ENCODE peak calls at places on chromosomes 4 and X, in seven cellular contexts. One of them, this sample, is unnamed.

GRCh38 chrX:2928127-2928582 is 984 bp downstream of the ARSD start:
- DNase-seq in right cardiac atrium: peak
- DNase-seq in psoas muscle: peak
- DNase-seq in HEK293T: no peak
- DNase-seq in activated naive CD8-positive, alpha-beta T cell treated with anti-CD3 and anti-CD28 coated beads, Interleukin-2, amount 50 U/mL, for 24 hours: peak
- DNase-seq in stomach: peak
- DNase-seq in EH: no peak
- DNase-seq in this sample: peak

GRCh38 chrX:27251369-27251768 is 211.8 kb downstream of the PPP4R3C start:
- DNase-seq in EH: no peak
- DNase-seq in HEK293T: no peak
- DNase-seq in right cardiac atrium: no peak
- DNase-seq in stomach: no peak
- DNase-seq in psoas muscle: no peak
- DNase-seq in activated naive CD8-positive, alpha-beta T cell treated with anti-CD3 and anti-CD28 coated beads, Interleukin-2, amount 50 U/mL, for 24 hours: no peak
- DNase-seq in this sample: no peak

GRCh38 chr4:187158003-187158402 is 434.3 kb upstream of the FAT1 start:
- DNase-seq in right cardiac atrium: peak
- DNase-seq in activated naive CD8-positive, alpha-beta T cell treated with anti-CD3 and anti-CD28 coated beads, Interleukin-2, amount 50 U/mL, for 24 hours: no peak
- DNase-seq in EH: no peak
- DNase-seq in HEK293T: no peak
- DNase-seq in stomach: no peak
- DNase-seq in psoas muscle: peak
- DNase-seq in this sample: no peak

GRCh38 chr4:142901166-142901662 is 55.1 kb upstream of the INPP4B start:
- DNase-seq in stomach: no peak
- DNase-seq in HEK293T: no peak
- DNase-seq in activated naive CD8-positive, alpha-beta T cell treated with anti-CD3 and anti-CD28 coated beads, Interleukin-2, amount 50 U/mL, for 24 hours: no peak
- DNase-seq in EH: peak
- DNase-seq in psoas muscle: no peak
- DNase-seq in right cardiac atrium: no peak
- DNase-seq in this sample: no peak

GRCh38 chrX:110745288-110745687 is 50.3 kb downstream of the CHRDL1 start:
- DNase-seq in EH: no peak
- DNase-seq in psoas muscle: no peak
- DNase-seq in activated naive CD8-positive, alpha-beta T cell treated with anti-CD3 and anti-CD28 coated beads, Interleukin-2, amount 50 U/mL, for 24 hours: no peak
- DNase-seq in HEK293T: no peak
- DNase-seq in stomach: no peak
- DNase-seq in right cardiac atrium: no peak
- DNase-seq in this sample: no peak

GRCh38 chr4:20313237-20314030 is 61.7 kb downstream of the SLIT2 start:
- DNase-seq in right cardiac atrium: peak
- DNase-seq in psoas muscle: no peak
- DNase-seq in activated naive CD8-positive, alpha-beta T cell treated with anti-CD3 and anti-CD28 coated beads, Interleukin-2, amount 50 U/mL, for 24 hours: peak
- DNase-seq in EH: no peak
- DNase-seq in HEK293T: no peak
- DNase-seq in stomach: no peak
- DNase-seq in this sample: no peak

GRCh38 chrX:30831082-30831481 is 58.0 kb downstream of the TAB3 start:
- DNase-seq in EH: no peak
- DNase-seq in right cardiac atrium: no peak
- DNase-seq in activated naive CD8-positive, alpha-beta T cell treated with anti-CD3 and anti-CD28 coated beads, Interleukin-2, amount 50 U/mL, for 24 hours: peak
- DNase-seq in stomach: no peak
- DNase-seq in HEK293T: no peak
- DNase-seq in psoas muscle: no peak
- DNase-seq in this sample: no peak

GRCh38 chrX:153670748-153671588 is 2.6 kb downstream of the PNCK start:
- DNase-seq in EH: no peak
- DNase-seq in right cardiac atrium: no peak
- DNase-seq in HEK293T: no peak
- DNase-seq in stomach: no peak
- DNase-seq in activated naive CD8-positive, alpha-beta T cell treated with anti-CD3 and anti-CD28 coated beads, Interleukin-2, amount 50 U/mL, for 24 hours: no peak
- DNase-seq in psoas muscle: no peak
- DNase-seq in this sample: no peak

GRCh38 chrX:72145181-72145580 is 13.5 kb upstream of the RTL5 start:
- DNase-seq in EH: no peak
- DNase-seq in right cardiac atrium: no peak
- DNase-seq in psoas muscle: no peak
- DNase-seq in activated naive CD8-positive, alpha-beta T cell treated with anti-CD3 and anti-CD28 coated beads, Interleukin-2, amount 50 U/mL, for 24 hours: no peak
- DNase-seq in HEK293T: no peak
- DNase-seq in stomach: no peak
- DNase-seq in this sample: no peak

GRCh38 chr4:16692493-16692892 is 206.0 kb downstream of the LDB2 start:
- DNase-seq in HEK293T: no peak
- DNase-seq in activated naive CD8-positive, alpha-beta T cell treated with anti-CD3 and anti-CD28 coated beads, Interleukin-2, amount 50 U/mL, for 24 hours: no peak
- DNase-seq in psoas muscle: no peak
- DNase-seq in stomach: no peak
- DNase-seq in EH: peak
- DNase-seq in right cardiac atrium: no peak
- DNase-seq in this sample: no peak

GRCh38 chr4:152352645-152353116 is 183.2 kb downstream of the FBXW7 start:
- DNase-seq in right cardiac atrium: peak
- DNase-seq in HEK293T: peak
- DNase-seq in activated naive CD8-positive, alpha-beta T cell treated with anti-CD3 and anti-CD28 coated beads, Interleukin-2, amount 50 U/mL, for 24 hours: peak
- DNase-seq in psoas muscle: peak
- DNase-seq in EH: peak
- DNase-seq in stomach: no peak
- DNase-seq in this sample: peak

GRCh38 chrX:138964501-138964900 is 253.0 kb upstream of the FGF13 start:
- DNase-seq in activated naive CD8-positive, alpha-beta T cell treated with anti-CD3 and anti-CD28 coated beads, Interleukin-2, amount 50 U/mL, for 24 hours: no peak
- DNase-seq in right cardiac atrium: no peak
- DNase-seq in HEK293T: no peak
- DNase-seq in stomach: no peak
- DNase-seq in psoas muscle: no peak
- DNase-seq in EH: no peak
- DNase-seq in this sample: no peak

This sample was measured in lung.